ENCODE peak calls at places on chromosomes 16 and 17, in eight cellular contexts. E is Kasumi-1; V is stimulated activated CD4-positive, alpha-beta T cell treated with anti-CD3 and anti-CD28 coated beads, Interleukin-4, amount 100 ng/mL, for 4 hours; W is C1 segment of cervical spinal cord; H is NCI-H1048; F is HTR-8/SVneo; I is GM04504; Q is nephron progenitor cell. Z is an unnamed sample.

GRCh38 chr16:46899443-46900143 is 15.4 kb downstream of the GPT2 start:
- DNase-seq in Q (no peak), I (no peak), V (no peak), W (no peak), F (no peak), E (peak), H (no peak), Z (no peak)

GRCh38 chr17:7745748-7746470 is 28.4 kb downstream of the DNAH2 start:
- DNase-seq in W (no peak), Q (no peak), E (peak), F (peak), V (no peak), I (peak), H (no peak), Z (peak)

GRCh38 chr17:62134397-62134796 is 69.3 kb upstream of the MED13 start:
- DNase-seq in I (no peak), V (no peak), H (no peak), E (no peak), W (no peak), F (peak), Q (no peak), Z (no peak)

GRCh38 chr16:57434003-57434402 is 13.2 kb downstream of the CIAPIN1 start:
- DNase-seq in W (no peak), Q (no peak), V (no peak), I (no peak), F (no peak), H (no peak), E (no peak), Z (no peak)

GRCh38 chr17:13024526-13025263 is 6.9 kb upstream of the ELAC2 start:
- DNase-seq in I (peak), Q (peak), H (peak), W (peak), E (peak), V (peak), F (peak), Z (no peak)

GRCh38 chr17:44610331-44610730 is 45.9 kb upstream of the MEIOC start:
- DNase-seq in V (no peak), H (no peak), F (no peak), Q (peak), W (no peak), E (no peak), I (no peak), Z (no peak)

GRCh38 chr16:77191259-77191969 is 424 bp downstream of the MON1B start:
- DNase-seq in V (peak), I (no peak), F (no peak), E (no peak), H (no peak), Q (peak), W (no peak), Z (no peak)

GRCh38 chr17:59859444-59860025 is 33.2 kb downstream of the TUBD1 start:
- DNase-seq in H (no peak), I (peak), F (no peak), W (no peak), V (no peak), Q (no peak), E (peak), Z (no peak)

GRCh38 chr17:7862692-7863437 is 5.1 kb downstream of the CYB5D1 start:
- DNase-seq in I (no peak), Q (peak), E (peak), F (peak), W (no peak), H (no peak), V (peak), Z (no peak)